ENCODE peak calls at places on chromosome 9, in ten cellular contexts. One of them, this sample, is unnamed.

GRCh38 chr9:122029898-122030297 is 63.2 kb downstream of the TTLL11 start:
- DNase-seq in activated CD4-positive, alpha-beta T cell treated with anti-CD3 and anti-CD28 coated beads, Interleukin-2, amount 50 U/mL, for 1 hour: no peak
- DNase-seq in activated gamma-delta T cell: no peak
- DNase-seq in activated T-cell treated with anti-CD3 and anti-CD28 coated beads, Interleukin-2, amount 50 U/mL, for 24 hours: no peak
- DNase-seq in colonic mucosa: no peak
- DNase-seq in DMS79 treated with DMSO at 0.1 percent for 48 hours: no peak
- DNase-seq in nephron progenitor cell: no peak
- DNase-seq in head of caudate nucleus: no peak
- DNase-seq in GM03348: no peak
- DNase-seq in CD8-positive, alpha-beta T cell: no peak
- DNase-seq in this sample: no peak

GRCh38 chr9:20603524-20604268 is 18.6 kb downstream of the MLLT3 start:
- DNase-seq in activated T-cell treated with anti-CD3 and anti-CD28 coated beads, Interleukin-2, amount 50 U/mL, for 24 hours: no peak
- DNase-seq in colonic mucosa: no peak
- DNase-seq in activated gamma-delta T cell: no peak
- DNase-seq in head of caudate nucleus: no peak
- DNase-seq in nephron progenitor cell: no peak
- DNase-seq in GM03348: no peak
- DNase-seq in DMS79 treated with DMSO at 0.1 percent for 48 hours: no peak
- DNase-seq in activated CD4-positive, alpha-beta T cell treated with anti-CD3 and anti-CD28 coated beads, Interleukin-2, amount 50 U/mL, for 1 hour: no peak
- DNase-seq in CD8-positive, alpha-beta T cell: no peak
- DNase-seq in this sample: no peak

GRCh38 chr9:80134487-80134886 is 562.7 kb downstream of the TLE4 start:
- DNase-seq in colonic mucosa: no peak
- DNase-seq in activated T-cell treated with anti-CD3 and anti-CD28 coated beads, Interleukin-2, amount 50 U/mL, for 24 hours: no peak
- DNase-seq in nephron progenitor cell: no peak
- DNase-seq in activated gamma-delta T cell: no peak
- DNase-seq in CD8-positive, alpha-beta T cell: no peak
- DNase-seq in GM03348: no peak
- DNase-seq in activated CD4-positive, alpha-beta T cell treated with anti-CD3 and anti-CD28 coated beads, Interleukin-2, amount 50 U/mL, for 1 hour: no peak
- DNase-seq in head of caudate nucleus: no peak
- DNase-seq in DMS79 treated with DMSO at 0.1 percent for 48 hours: no peak
- DNase-seq in this sample: no peak

GRCh38 chr9:37511006-37511714 is 25.4 kb downstream of the POLR1E start:
- DNase-seq in GM03348: no peak
- DNase-seq in DMS79 treated with DMSO at 0.1 percent for 48 hours: no peak
- DNase-seq in nephron progenitor cell: peak
- DNase-seq in colonic mucosa: no peak
- DNase-seq in activated gamma-delta T cell: no peak
- DNase-seq in activated CD4-positive, alpha-beta T cell treated with anti-CD3 and anti-CD28 coated beads, Interleukin-2, amount 50 U/mL, for 1 hour: no peak
- DNase-seq in CD8-positive, alpha-beta T cell: no peak
- DNase-seq in head of caudate nucleus: no peak
- DNase-seq in activated T-cell treated with anti-CD3 and anti-CD28 coated beads, Interleukin-2, amount 50 U/mL, for 24 hours: no peak
- DNase-seq in this sample: no peak

GRCh38 chr9:81896067-81896466 is 32.2 kb upstream of the SPATA31D4 start:
- DNase-seq in activated CD4-positive, alpha-beta T cell treated with anti-CD3 and anti-CD28 coated beads, Interleukin-2, amount 50 U/mL, for 1 hour: no peak
- DNase-seq in CD8-positive, alpha-beta T cell: no peak
- DNase-seq in colonic mucosa: no peak
- DNase-seq in GM03348: no peak
- DNase-seq in DMS79 treated with DMSO at 0.1 percent for 48 hours: no peak
- DNase-seq in activated gamma-delta T cell: no peak
- DNase-seq in nephron progenitor cell: no peak
- DNase-seq in head of caudate nucleus: no peak
- DNase-seq in activated T-cell treated with anti-CD3 and anti-CD28 coated beads, Interleukin-2, amount 50 U/mL, for 24 hours: no peak
- DNase-seq in this sample: no peak

GRCh38 chr9:108182950-108183381 is 672.8 kb downstream of the ACTL7B start:
- DNase-seq in CD8-positive, alpha-beta T cell: no peak
- DNase-seq in nephron progenitor cell: no peak
- DNase-seq in colonic mucosa: no peak
- DNase-seq in activated CD4-positive, alpha-beta T cell treated with anti-CD3 and anti-CD28 coated beads, Interleukin-2, amount 50 U/mL, for 1 hour: no peak
- DNase-seq in head of caudate nucleus: no peak
- DNase-seq in DMS79 treated with DMSO at 0.1 percent for 48 hours: no peak
- DNase-seq in activated gamma-delta T cell: no peak
- DNase-seq in activated T-cell treated with anti-CD3 and anti-CD28 coated beads, Interleukin-2, amount 50 U/mL, for 24 hours: no peak
- DNase-seq in GM03348: peak
- DNase-seq in this sample: no peak

GRCh38 chr9:98109052-98109451 is 10.0 kb downstream of the TRIM14 start:
- DNase-seq in activated CD4-positive, alpha-beta T cell treated with anti-CD3 and anti-CD28 coated beads, Interleukin-2, amount 50 U/mL, for 1 hour: no peak
- DNase-seq in GM03348: no peak
- DNase-seq in activated gamma-delta T cell: no peak
- DNase-seq in activated T-cell treated with anti-CD3 and anti-CD28 coated beads, Interleukin-2, amount 50 U/mL, for 24 hours: no peak
- DNase-seq in nephron progenitor cell: no peak
- DNase-seq in DMS79 treated with DMSO at 0.1 percent for 48 hours: no peak
- DNase-seq in colonic mucosa: no peak
- DNase-seq in head of caudate nucleus: no peak
- DNase-seq in CD8-positive, alpha-beta T cell: no peak
- DNase-seq in this sample: no peak

GRCh38 chr9:109708507-109708945 is 71.5 kb upstream of the PALM2AKAP2 start:
- DNase-seq in colonic mucosa: no peak
- DNase-seq in activated T-cell treated with anti-CD3 and anti-CD28 coated beads, Interleukin-2, amount 50 U/mL, for 24 hours: no peak
- DNase-seq in activated gamma-delta T cell: no peak
- DNase-seq in GM03348: peak
- DNase-seq in activated CD4-positive, alpha-beta T cell treated with anti-CD3 and anti-CD28 coated beads, Interleukin-2, amount 50 U/mL, for 1 hour: no peak
- DNase-seq in head of caudate nucleus: no peak
- DNase-seq in nephron progenitor cell: no peak
- DNase-seq in CD8-positive, alpha-beta T cell: no peak
- DNase-seq in DMS79 treated with DMSO at 0.1 percent for 48 hours: no peak
- DNase-seq in this sample: no peak

GRCh38 chr9:68546596-68547390 is 6.1 kb upstream of the TMEM252 start:
- DNase-seq in CD8-positive, alpha-beta T cell: no peak
- DNase-seq in activated gamma-delta T cell: no peak
- DNase-seq in activated T-cell treated with anti-CD3 and anti-CD28 coated beads, Interleukin-2, amount 50 U/mL, for 24 hours: no peak
- DNase-seq in DMS79 treated with DMSO at 0.1 percent for 48 hours: no peak
- DNase-seq in GM03348: no peak
- DNase-seq in nephron progenitor cell: peak
- DNase-seq in colonic mucosa: no peak
- DNase-seq in activated CD4-positive, alpha-beta T cell treated with anti-CD3 and anti-CD28 coated beads, Interleukin-2, amount 50 U/mL, for 1 hour: no peak
- DNase-seq in head of caudate nucleus: no peak
- DNase-seq in this sample: no peak